ENCODE peak calls at places on chromosomes 1 and 21, in five cellular contexts. One of them, this sample, is unnamed.

GRCh38 chr1:9891207-9891606 is 18.9 kb downstream of the CTNNBIP1 start:
- DNase-seq in lower lobe of right lung: no peak
- DNase-seq in MM.1S: no peak
- DNase-seq in ovary: no peak
- DNase-seq in RWPE1: peak
- DNase-seq in this sample: no peak

GRCh38 chr1:33624991-33625870 is 152.8 kb downstream of the ZSCAN20 start:
- DNase-seq in lower lobe of right lung: no peak
- DNase-seq in MM.1S: peak
- DNase-seq in ovary: no peak
- DNase-seq in RWPE1: no peak
- DNase-seq in this sample: no peak

GRCh38 chr1:48025076-48025475 is 27.9 kb upstream of the TRABD2B start:
- DNase-seq in lower lobe of right lung: no peak
- DNase-seq in MM.1S: no peak
- DNase-seq in ovary: no peak
- DNase-seq in RWPE1: no peak
- DNase-seq in this sample: no peak

GRCh38 chr1:104636581-104636980 is 886.9 kb downstream of the AMY1C start:
- DNase-seq in lower lobe of right lung: no peak
- DNase-seq in MM.1S: no peak
- DNase-seq in ovary: no peak
- DNase-seq in RWPE1: peak
- DNase-seq in this sample: no peak

GRCh38 chr1:8384577-8384976 is 66.7 kb downstream of the SLC45A1 start:
- DNase-seq in lower lobe of right lung: no peak
- DNase-seq in MM.1S: no peak
- DNase-seq in ovary: no peak
- DNase-seq in RWPE1: no peak
- DNase-seq in this sample: no peak

GRCh38 chr21:41133896-41134522 is 34.0 kb upstream of the BACE2 start:
- DNase-seq in lower lobe of right lung: no peak
- DNase-seq in MM.1S: peak
- DNase-seq in ovary: no peak
- DNase-seq in RWPE1: peak
- DNase-seq in this sample: no peak

GRCh38 chr1:29249170-29249691 is 12.9 kb downstream of the PTPRU start:
- DNase-seq in lower lobe of right lung: no peak
- DNase-seq in MM.1S: no peak
- DNase-seq in ovary: no peak
- DNase-seq in RWPE1: no peak
- DNase-seq in this sample: no peak

GRCh38 chr1:227942716-227943261 is 4.9 kb downstream of the WNT9A start:
- DNase-seq in lower lobe of right lung: no peak
- DNase-seq in MM.1S: no peak
- DNase-seq in ovary: peak
- DNase-seq in RWPE1: no peak
- DNase-seq in this sample: no peak

GRCh38 chr1:214310777-214311690 is 30.1 kb downstream of the SMYD2 start:
- DNase-seq in lower lobe of right lung: no peak
- DNase-seq in MM.1S: no peak
- DNase-seq in ovary: no peak
- DNase-seq in RWPE1: no peak
- DNase-seq in this sample: no peak

GRCh38 chr1:16421201-16421600 is 16.0 kb downstream of the SPATA21 start:
- DNase-seq in lower lobe of right lung: no peak
- DNase-seq in MM.1S: no peak
- DNase-seq in ovary: no peak
- DNase-seq in RWPE1: no peak
- DNase-seq in this sample: no peak

GRCh38 chr1:247331172-247331525 is 518 bp downstream of the ZNF496 start:
- DNase-seq in lower lobe of right lung: peak
- DNase-seq in MM.1S: peak
- DNase-seq in ovary: peak
- DNase-seq in RWPE1: peak
- DNase-seq in this sample: no peak

GRCh38 chr1:106613106-106613505 is 443.4 kb upstream of the PRMT6 start:
- DNase-seq in lower lobe of right lung: no peak
- DNase-seq in MM.1S: no peak
- DNase-seq in ovary: no peak
- DNase-seq in RWPE1: no peak
- DNase-seq in this sample: no peak

GRCh38 chr1:31102501-31102950 is 37.0 kb upstream of the PUM1 start:
- DNase-seq in lower lobe of right lung: no peak
- DNase-seq in MM.1S: no peak
- DNase-seq in ovary: no peak
- DNase-seq in RWPE1: peak
- DNase-seq in this sample: no peak

GRCh38 chr1:43949663-43950062 is 2.9 kb downstream of the IPO13 start:
- DNase-seq in lower lobe of right lung: no peak
- DNase-seq in MM.1S: no peak
- DNase-seq in ovary: no peak
- DNase-seq in RWPE1: no peak
- DNase-seq in this sample: no peak

GRCh38 chr1:231334079-231334666 is 3.5 kb downstream of the EXOC8 start:
- DNase-seq in lower lobe of right lung: no peak
- DNase-seq in MM.1S: no peak
- DNase-seq in ovary: no peak
- DNase-seq in RWPE1: no peak
- DNase-seq in this sample: no peak

GRCh38 chr1:211831558-211832323 is 1.2 kb upstream of the LPGAT1 start:
- DNase-seq in lower lobe of right lung: no peak
- DNase-seq in MM.1S: peak
- DNase-seq in ovary: no peak
- DNase-seq in RWPE1: no peak
- DNase-seq in this sample: no peak

GRCh38 chr1:19435851-19436465 is 49.4 kb downstream of the CAPZB start:
- DNase-seq in lower lobe of right lung: no peak
- DNase-seq in MM.1S: no peak
- DNase-seq in ovary: no peak
- DNase-seq in RWPE1: no peak
- DNase-seq in this sample: no peak

GRCh38 chr1:39969048-39969447 is 14.1 kb downstream of the MFSD2A start:
- DNase-seq in lower lobe of right lung: peak
- DNase-seq in MM.1S: no peak
- DNase-seq in ovary: no peak
- DNase-seq in RWPE1: peak
- DNase-seq in this sample: no peak

GRCh38 chr1:57254006-57254405 is 169.9 kb downstream of the DAB1 start:
- DNase-seq in lower lobe of right lung: no peak
- DNase-seq in MM.1S: no peak
- DNase-seq in ovary: no peak
- DNase-seq in RWPE1: no peak
- DNase-seq in this sample: peak

GRCh38 chr21:38413958-38414506 is 84.2 kb downstream of the ERG start:
- DNase-seq in lower lobe of right lung: no peak
- DNase-seq in MM.1S: no peak
- DNase-seq in ovary: no peak
- DNase-seq in RWPE1: no peak
- DNase-seq in this sample: no peak

GRCh38 chr1:156063997-156064285 is 3.0 kb downstream of the RAB25 start:
- DNase-seq in lower lobe of right lung: no peak
- DNase-seq in MM.1S: no peak
- DNase-seq in ovary: no peak
- DNase-seq in RWPE1: no peak
- DNase-seq in this sample: no peak

GRCh38 chr1:7684861-7685635 is 86.0 kb upstream of the VAMP3 start:
- DNase-seq in lower lobe of right lung: peak
- DNase-seq in MM.1S: no peak
- DNase-seq in ovary: no peak
- DNase-seq in RWPE1: no peak
- DNase-seq in this sample: no peak

GRCh38 chr1:185916866-185917265 is 182.7 kb downstream of the HMCN1 start:
- DNase-seq in lower lobe of right lung: no peak
- DNase-seq in MM.1S: no peak
- DNase-seq in ovary: no peak
- DNase-seq in RWPE1: no peak
- DNase-seq in this sample: no peak

GRCh38 chr1:33349081-33349759 is 28.3 kb upstream of the A3GALT2 start:
- DNase-seq in lower lobe of right lung: peak
- DNase-seq in MM.1S: peak
- DNase-seq in ovary: peak
- DNase-seq in RWPE1: no peak
- DNase-seq in this sample: peak

GRCh38 chr1:111334169-111334568 is 43.5 kb downstream of the CHIA start:
- DNase-seq in lower lobe of right lung: no peak
- DNase-seq in MM.1S: peak
- DNase-seq in ovary: no peak
- DNase-seq in RWPE1: peak
- DNase-seq in this sample: no peak

GRCh38 chr21:38751379-38752050 is 54.2 kb upstream of the ETS2 start:
- DNase-seq in lower lobe of right lung: peak
- DNase-seq in MM.1S: no peak
- DNase-seq in ovary: peak
- DNase-seq in RWPE1: no peak
- DNase-seq in this sample: no peak

GRCh38 chr21:41686664-41687063 is 80.2 kb downstream of the RIPK4 start:
- DNase-seq in lower lobe of right lung: no peak
- DNase-seq in MM.1S: no peak
- DNase-seq in ovary: no peak
- DNase-seq in RWPE1: no peak
- DNase-seq in this sample: no peak

GRCh38 chr1:246809473-246809872 is 85.3 kb downstream of the SCCPDH start:
- DNase-seq in lower lobe of right lung: no peak
- DNase-seq in MM.1S: no peak
- DNase-seq in ovary: no peak
- DNase-seq in RWPE1: no peak
- DNase-seq in this sample: no peak

GRCh38 chr1:36177589-36178463 is 21.9 kb downstream of the MAP7D1 start:
- DNase-seq in lower lobe of right lung: no peak
- DNase-seq in MM.1S: no peak
- DNase-seq in ovary: no peak
- DNase-seq in RWPE1: no peak
- DNase-seq in this sample: no peak

GRCh38 chr1:150696995-150697927 is at the start of gene GOLPH3L:
- DNase-seq in lower lobe of right lung: peak
- DNase-seq in MM.1S: peak
- DNase-seq in ovary: peak
- DNase-seq in RWPE1: peak
- DNase-seq in this sample: peak

GRCh38 chr1:48750089-48750488 is 26.6 kb downstream of the BEND5 start:
- DNase-seq in lower lobe of right lung: no peak
- DNase-seq in MM.1S: no peak
- DNase-seq in ovary: no peak
- DNase-seq in RWPE1: no peak
- DNase-seq in this sample: no peak

DNA sequence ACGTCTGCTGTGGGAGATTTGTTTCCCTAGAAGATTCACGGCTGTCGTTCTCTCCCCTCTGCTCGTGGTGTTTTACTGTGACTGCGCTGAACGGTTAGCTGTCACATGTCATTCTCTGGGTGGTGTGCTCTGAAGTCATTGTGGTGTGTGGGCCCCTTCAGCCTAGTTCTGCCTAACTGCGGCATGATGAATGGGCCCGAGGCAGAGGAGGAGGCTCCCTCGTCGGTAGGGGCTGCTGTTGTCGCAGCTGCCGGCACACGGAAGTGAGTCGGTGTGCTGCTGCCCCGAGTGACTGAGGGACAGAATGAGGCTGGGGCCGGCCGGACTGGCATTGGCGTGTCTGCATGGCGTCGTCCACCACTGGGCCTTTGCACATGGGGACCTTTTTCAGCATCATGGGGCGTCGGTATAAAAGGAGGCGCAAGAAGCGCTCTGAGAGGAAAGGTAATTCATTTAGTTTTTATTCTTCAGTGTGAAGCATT is 77.9 kb downstream of the ADARB1 start:
- DNase-seq in lower lobe of right lung: peak
- DNase-seq in MM.1S: no peak
- DNase-seq in ovary: no peak
- DNase-seq in RWPE1: no peak
- DNase-seq in this sample: peak
- H3K27ac ChIP-seq in lower lobe of right lung: no peak
- H3K27ac ChIP-seq in MM.1S: no peak
- H3K27ac ChIP-seq in ovary: no peak
- H3K27ac ChIP-seq in RWPE1: no peak
- H3K27ac ChIP-seq in this sample: no peak

GRCh38 chr1:201463071-201463552 is 5.9 kb downstream of the PHLDA3 start:
- DNase-seq in lower lobe of right lung: peak
- DNase-seq in MM.1S: no peak
- DNase-seq in ovary: no peak
- DNase-seq in RWPE1: no peak
- DNase-seq in this sample: peak
- H3K27ac ChIP-seq in lower lobe of right lung: peak
- H3K27ac ChIP-seq in MM.1S: no peak
- H3K27ac ChIP-seq in ovary: no peak
- H3K27ac ChIP-seq in RWPE1: peak
- H3K27ac ChIP-seq in this sample: peak

GRCh38 chr1:157967205-157967604 is 26.2 kb upstream of the KIRREL1 start:
- DNase-seq in lower lobe of right lung: no peak
- DNase-seq in MM.1S: no peak
- DNase-seq in ovary: no peak
- DNase-seq in RWPE1: no peak
- DNase-seq in this sample: no peak

GRCh38 chr1:157965584-157965983 is 27.9 kb upstream of the KIRREL1 start:
- DNase-seq in lower lobe of right lung: no peak
- DNase-seq in MM.1S: no peak
- DNase-seq in ovary: no peak
- DNase-seq in RWPE1: no peak
- DNase-seq in this sample: no peak

GRCh38 chr1:157963713-157964112 is 29.7 kb upstream of the KIRREL1 start:
- DNase-seq in lower lobe of right lung: peak
- DNase-seq in MM.1S: peak
- DNase-seq in ovary: peak
- DNase-seq in RWPE1: peak
- DNase-seq in this sample: peak

GRCh38 chr1:157968503-157968902 is 24.9 kb upstream of the KIRREL1 start:
- DNase-seq in lower lobe of right lung: no peak
- DNase-seq in MM.1S: no peak
- DNase-seq in ovary: no peak
- DNase-seq in RWPE1: peak
- DNase-seq in this sample: no peak

DNA sequence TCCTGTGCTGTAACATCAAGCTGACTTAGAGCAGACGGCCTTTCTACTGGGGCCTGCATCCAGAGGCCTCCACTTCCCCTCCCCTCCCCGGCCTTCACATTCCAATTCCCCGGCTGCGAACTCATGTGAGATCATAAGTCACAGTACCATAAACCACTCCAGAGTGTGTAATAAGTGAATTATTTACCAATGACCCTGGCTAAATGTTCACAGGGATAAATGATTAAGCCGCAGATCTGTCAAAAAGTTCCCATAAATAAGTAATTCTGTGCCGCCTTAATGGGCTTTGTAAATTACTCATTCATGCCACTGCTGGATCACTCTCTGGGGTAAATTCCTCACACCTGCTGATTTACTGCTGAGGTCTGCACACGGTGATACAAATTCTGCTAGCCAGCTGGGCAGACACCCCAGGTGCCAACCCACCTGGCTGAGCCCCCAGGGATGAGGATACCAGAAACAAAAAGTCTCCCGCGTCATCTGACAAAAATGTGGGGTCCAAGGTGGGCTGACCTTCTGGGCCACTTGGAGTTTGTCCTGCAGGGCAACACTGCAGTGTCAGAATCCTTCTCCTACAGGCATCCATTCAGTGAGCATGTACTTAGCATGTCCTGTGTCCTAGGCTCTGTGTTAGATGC is 27.3 kb upstream of the KIRREL1 start:
- DNase-seq in lower lobe of right lung: no peak
- DNase-seq in MM.1S: no peak
- DNase-seq in ovary: no peak
- DNase-seq in RWPE1: no peak
- DNase-seq in this sample: no peak
- H3K27ac ChIP-seq in lower lobe of right lung: no peak
- H3K27ac ChIP-seq in MM.1S: no peak
- H3K27ac ChIP-seq in ovary: no peak
- H3K27ac ChIP-seq in RWPE1: no peak
- H3K27ac ChIP-seq in this sample: no peak

GRCh38 chr1:222334026-222334680 is 213.8 kb downstream of the HHIPL2 start:
- DNase-seq in lower lobe of right lung: no peak
- DNase-seq in MM.1S: no peak
- DNase-seq in ovary: no peak
- DNase-seq in RWPE1: no peak
- DNase-seq in this sample: no peak
- H3K27ac ChIP-seq in lower lobe of right lung: no peak
- H3K27ac ChIP-seq in MM.1S: no peak
- H3K27ac ChIP-seq in ovary: no peak
- H3K27ac ChIP-seq in RWPE1: no peak
- H3K27ac ChIP-seq in this sample: no peak

This sample was measured in substantia nigra.